ENCODE peak calls at places on chromosomes 3 and 15, in seven cellular contexts. C is GM12865, M is adrenal gland, E is HL-60, K is progenitor cell of endocrine pancreas, T is GM06990, X is astrocyte of the spinal cord. G is an unnamed sample.
A peak's percentile ranks its signal among the peaks of the same experiment; 100 is the strongest.

GRCh38 chr15:93037341-93038063 is 51.5 kb downstream of the RGMA start:
- DNase-seq in C (no peak), M (no peak), E (peak; percentile 47), K (no peak), T (no peak), X (peak; percentile 53), G (no peak)

GRCh38 chr3:11085078-11085840 is 69.0 kb upstream of the HRH1 start:
- DNase-seq in C (no peak), M (no peak), E (no peak), K (no peak), T (no peak), X (no peak), G (no peak)

GRCh38 chr3:13347390-13347966 is 72.6 kb downstream of the NUP210 start:
- DNase-seq in C (no peak), M (no peak), E (no peak), K (no peak), T (no peak), X (peak; percentile 69), G (no peak)

GRCh38 chr15:53115563-53115962 is 325.4 kb upstream of the ONECUT1 start:
- DNase-seq in C (no peak), M (no peak), E (no peak), K (no peak), T (no peak), X (no peak), G (no peak)

GRCh38 chr15:64751464-64751863 is 23.9 kb downstream of the RBPMS2 start:
- DNase-seq in C (no peak), M (no peak), E (no peak), K (no peak), T (no peak), X (no peak), G (no peak)

GRCh38 chr3:101813817-101814440 is 34.9 kb downstream of the NXPE3 start:
- DNase-seq in C (peak; percentile 43), M (no peak), E (no peak), K (no peak), T (no peak), X (peak; percentile 61), G (peak; percentile 30)

GRCh38 chr3:101635954-101636798 is 40.8 kb downstream of the ZBTB11 start:
- DNase-seq in C (peak; percentile 64), M (peak; percentile 73), E (peak; percentile 10), K (peak; percentile 30), T (no peak), X (peak; percentile 22), G (peak; percentile 43)

GRCh38 chr15:63094495-63094931 is 27.1 kb upstream of the LACTB start:
- DNase-seq in C (no peak), M (no peak), E (no peak), K (no peak), T (no peak), X (peak; percentile 77), G (peak; percentile 58)

GRCh38 chr3:100047455-100048141 is 66.7 kb downstream of the FILIP1L start:
- DNase-seq in C (peak; percentile 82), M (no peak), E (no peak), K (no peak), T (peak; percentile 65), X (peak; percentile 92), G (peak; percentile 88)

DNA sequence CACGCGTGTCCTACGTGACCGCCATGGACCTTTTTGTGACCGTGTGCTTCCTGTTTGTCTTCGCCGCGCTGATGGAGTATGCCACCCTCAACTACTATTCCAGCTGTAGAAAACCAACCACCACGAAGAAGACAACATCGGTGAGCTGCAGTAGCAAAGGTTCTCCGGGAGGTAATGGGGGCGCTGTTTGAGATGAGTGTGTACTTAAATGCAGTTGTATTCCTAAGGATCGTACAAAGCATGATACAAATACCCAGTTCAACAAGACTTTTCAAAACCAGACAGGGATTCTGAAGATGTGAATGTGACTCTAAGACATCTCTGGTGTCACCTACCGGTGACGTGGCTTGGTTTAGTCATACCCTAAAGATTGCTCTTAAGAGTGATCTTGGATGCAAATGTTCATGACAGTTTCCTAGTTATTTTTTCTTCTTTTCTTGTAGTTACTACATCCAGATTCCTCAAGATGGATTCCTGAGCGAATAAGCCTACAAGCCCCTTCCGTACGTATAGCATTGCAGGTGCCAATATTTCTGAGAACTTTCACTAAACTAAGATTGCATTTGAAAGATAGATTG is 556.6 kb downstream of the GABRG3 start:
- DNase-seq in C (no peak), M (no peak), E (no peak), K (no peak), T (no peak), X (no peak), G (no peak)
- TF ChIP-seq CTCF in C (no peak), M (no peak), E (no peak), K (peak; percentile 34), T (no peak), X (peak; percentile 12), G (peak; percentile 48)

GRCh38 chr15:48899793-48900192 is 21.9 kb downstream of the EID1 start:
- DNase-seq in C (no peak), M (no peak), E (no peak), K (no peak), T (no peak), X (no peak), G (no peak)

GRCh38 chr15:48905870-48906269 is 27.9 kb downstream of the EID1 start:
- DNase-seq in C (no peak), M (no peak), E (no peak), K (no peak), T (no peak), X (no peak), G (no peak)

GRCh38 chr15:48904758-48905157 is 26.8 kb downstream of the EID1 start:
- DNase-seq in C (no peak), M (no peak), E (no peak), K (no peak), T (no peak), X (no peak), G (no peak)

DNA sequence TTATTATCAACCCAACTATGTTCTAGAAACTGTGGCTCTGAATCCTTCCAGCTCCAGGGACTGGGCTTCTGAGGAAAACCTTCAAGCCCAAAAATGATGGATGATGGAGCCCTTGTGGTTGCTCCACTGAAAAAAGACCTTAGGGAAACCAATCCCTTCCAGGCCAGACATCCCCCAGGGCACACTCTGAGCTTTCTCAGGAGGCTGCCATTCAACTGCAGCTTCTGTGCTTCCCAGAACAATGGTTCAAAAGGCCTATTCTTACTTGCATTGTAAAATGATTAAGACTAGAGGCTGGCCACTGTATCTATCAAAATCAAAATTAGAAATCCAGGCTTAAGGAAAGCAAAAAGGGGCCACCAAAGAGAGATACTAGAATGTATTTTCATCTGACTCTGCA is 27.3 kb downstream of the EID1 start:
- DNase-seq in C (no peak), M (no peak), E (no peak), K (no peak), T (no peak), X (no peak), G (no peak)
- TF ChIP-seq CTCF in C (no peak), M (no peak), E (no peak), K (no peak), T (no peak), X (no peak), G (no peak)

DNA sequence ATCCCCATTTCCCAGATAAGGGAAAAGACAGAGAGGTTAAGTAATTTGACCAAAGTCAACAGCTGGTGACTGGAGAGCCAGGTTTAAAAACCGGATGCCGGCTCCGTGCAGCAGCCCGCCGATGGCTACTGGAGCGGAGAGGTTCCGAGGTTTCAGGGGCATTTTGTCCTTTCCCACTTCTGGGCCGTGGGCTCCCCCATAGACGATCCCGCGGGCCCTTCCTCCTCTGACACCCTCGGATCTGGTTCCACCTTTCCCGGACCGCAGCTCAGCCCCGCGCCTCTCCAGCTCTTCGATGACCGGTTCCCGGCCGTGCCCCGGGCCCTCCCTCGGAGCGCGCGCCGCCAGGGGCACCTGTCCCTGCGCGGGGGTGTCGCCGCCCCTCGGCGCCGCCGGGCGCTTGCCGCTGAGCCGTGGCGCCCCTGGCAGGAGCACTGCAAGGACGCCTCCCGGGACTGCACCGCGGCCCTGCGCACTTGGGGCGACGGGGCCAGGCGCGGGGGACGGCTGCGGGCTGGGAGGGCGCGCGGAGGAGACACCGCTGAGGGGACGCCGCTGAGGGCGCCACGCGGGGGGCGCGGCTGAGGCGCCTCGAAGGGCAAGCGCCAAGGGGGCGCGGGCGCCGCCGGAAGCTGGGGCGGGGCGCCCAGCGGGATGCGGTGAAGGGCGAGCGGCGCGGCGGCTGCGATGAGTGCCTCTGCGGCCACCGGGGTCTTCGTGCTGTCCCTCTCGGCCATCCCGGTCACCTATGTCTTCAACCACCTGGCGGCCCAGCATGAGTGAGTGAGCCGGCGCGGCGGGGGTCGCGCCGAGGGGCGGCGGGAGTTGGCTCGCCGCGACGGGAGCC is at the start of gene TM6SF1:
- DNase-seq in C (peak; percentile 44), M (peak; percentile 11), E (no peak), K (peak; percentile 35), T (peak; percentile 52), X (no peak), G (no peak)
- TF ChIP-seq CTCF in C (peak; percentile 11), M (no peak), E (no peak), K (no peak), T (no peak), X (no peak), G (no peak)

DNA sequence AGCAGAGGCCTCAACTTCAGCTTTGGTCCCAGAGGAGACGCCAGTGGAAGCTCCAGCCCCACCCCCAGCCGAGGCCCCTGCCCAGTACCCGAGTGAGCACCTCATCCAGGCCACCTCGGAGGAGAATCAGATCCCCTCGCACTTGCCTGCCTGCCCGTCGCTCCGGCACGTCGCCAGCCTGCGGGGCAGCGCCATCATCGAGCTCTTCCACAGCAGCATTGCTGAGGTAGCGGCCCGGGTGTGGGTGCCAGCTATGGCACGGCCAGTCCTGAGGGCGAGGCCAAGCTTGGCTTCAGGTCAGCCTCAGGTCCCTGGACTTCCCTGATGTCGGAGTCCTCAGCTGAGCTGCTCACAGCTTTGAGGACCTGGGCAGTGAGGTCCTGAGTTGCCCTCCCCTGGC is 5.7 kb upstream of the STAB1 start:
- DNase-seq in C (no peak), M (no peak), E (no peak), K (no peak), T (no peak), X (no peak), G (no peak)
- TF ChIP-seq CTCF in C (no peak), M (no peak), E (no peak), K (no peak), T (no peak), X (no peak), G (no peak)

GRCh38 chr3:122387709-122388108 is 3.7 kb downstream of the FAM162A start:
- DNase-seq in C (no peak), M (no peak), E (no peak), K (no peak), T (no peak), X (no peak), G (no peak)
- TF ChIP-seq CTCF in C (no peak), M (no peak), E (no peak), K (no peak), T (no peak), X (no peak), G (no peak)